ENCODE peak calls at places on chromosome 1, in seven cellular contexts. K, L, I, Q, F, V and B are unnamed samples.

GRCh38 chr1:223843934-223844333 is 1.8 kb downstream of the TP53BP2 start:
- DNase-seq in K (no peak), L (no peak), I (no peak), Q (no peak), F (no peak), V (no peak), B (no peak)

GRCh38 chr1:26785611-26786436 is 1.9 kb upstream of the PIGV start:
- DNase-seq in K (peak), L (no peak), I (peak), Q (no peak), F (peak), V (no peak), B (no peak)

GRCh38 chr1:67058761-67059160 is 4.8 kb upstream of the SLC35D1 start:
- DNase-seq in K (no peak), L (no peak), I (no peak), Q (no peak), F (no peak), V (no peak), B (no peak)

GRCh38 chr1:36664564-36665287 is 182.0 kb upstream of the CSF3R start:
- DNase-seq in K (no peak), L (peak), I (no peak), Q (no peak), F (no peak), V (no peak), B (no peak)

GRCh38 chr1:233367057-233367759 is 39.7 kb downstream of the MAP3K21 start:
- DNase-seq in K (no peak), L (no peak), I (no peak), Q (no peak), F (peak), V (peak), B (no peak)

GRCh38 chr1:154753426-154753825 is 116.7 kb downstream of the KCNN3 start:
- DNase-seq in K (no peak), L (peak), I (no peak), Q (no peak), F (no peak), V (no peak), B (no peak)

GRCh38 chr1:178055779-178056471 is 38.0 kb upstream of the RASAL2 start:
- DNase-seq in K (no peak), L (no peak), I (no peak), Q (peak), F (no peak), V (no peak), B (no peak)

GRCh38 chr1:246450485-246451251 is 56.4 kb downstream of the SMYD3 start:
- DNase-seq in K (peak), L (no peak), I (no peak), Q (peak), F (peak), V (peak), B (no peak)

GRCh38 chr1:86538775-86539174 is 8.1 kb upstream of the CLCA4 start:
- DNase-seq in K (no peak), L (no peak), I (no peak), Q (no peak), F (no peak), V (no peak), B (no peak)

GRCh38 chr1:109249654-109250401 is 489 bp downstream of the CELSR2 start:
- DNase-seq in K (no peak), L (no peak), I (no peak), Q (no peak), F (peak), V (no peak), B (peak)

GRCh38 chr1:229786974-229787610 is 161.0 kb downstream of the URB2 start:
- DNase-seq in K (no peak), L (no peak), I (no peak), Q (no peak), F (no peak), V (no peak), B (no peak)

GRCh38 chr1:10779201-10779600 is 17.2 kb downstream of the CASZ1 start:
- DNase-seq in K (peak), L (no peak), I (no peak), Q (no peak), F (no peak), V (peak), B (no peak)

GRCh38 chr1:182806015-182806678 is 16.6 kb downstream of the NPL start:
- DNase-seq in K (no peak), L (no peak), I (no peak), Q (no peak), F (peak), V (no peak), B (peak)

GRCh38 chr1:163834778-163835177 is 513.0 kb downstream of the NUF2 start:
- DNase-seq in K (no peak), L (no peak), I (no peak), Q (no peak), F (no peak), V (no peak), B (no peak)

GRCh38 chr1:51381964-51382363 is 51.6 kb upstream of the TTC39A start:
- DNase-seq in K (no peak), L (no peak), I (no peak), Q (no peak), F (no peak), V (no peak), B (no peak)

GRCh38 chr1:202711949-202712635 is 1.8 kb upstream of the SYT2 start:
- DNase-seq in K (no peak), L (peak), I (no peak), Q (no peak), F (peak), V (no peak), B (no peak)

GRCh38 chr1:32071758-32072621 is 749 bp upstream of the TMEM39B start:
- DNase-seq in K (no peak), L (no peak), I (no peak), Q (no peak), F (peak), V (no peak), B (no peak)

GRCh38 chr1:89065077-89065868 is at the start of gene GBP1:
- DNase-seq in K (peak), L (no peak), I (no peak), Q (no peak), F (no peak), V (peak), B (no peak)

GRCh38 chr1:212650228-212650627 is 41.7 kb downstream of the ATF3 start:
- DNase-seq in K (no peak), L (no peak), I (no peak), Q (no peak), F (no peak), V (no peak), B (no peak)

GRCh38 chr1:105137543-105138444 is 1388.1 kb downstream of the AMY1C start:
- DNase-seq in K (peak), L (no peak), I (peak), Q (peak), F (peak), V (peak), B (peak)

DNA sequence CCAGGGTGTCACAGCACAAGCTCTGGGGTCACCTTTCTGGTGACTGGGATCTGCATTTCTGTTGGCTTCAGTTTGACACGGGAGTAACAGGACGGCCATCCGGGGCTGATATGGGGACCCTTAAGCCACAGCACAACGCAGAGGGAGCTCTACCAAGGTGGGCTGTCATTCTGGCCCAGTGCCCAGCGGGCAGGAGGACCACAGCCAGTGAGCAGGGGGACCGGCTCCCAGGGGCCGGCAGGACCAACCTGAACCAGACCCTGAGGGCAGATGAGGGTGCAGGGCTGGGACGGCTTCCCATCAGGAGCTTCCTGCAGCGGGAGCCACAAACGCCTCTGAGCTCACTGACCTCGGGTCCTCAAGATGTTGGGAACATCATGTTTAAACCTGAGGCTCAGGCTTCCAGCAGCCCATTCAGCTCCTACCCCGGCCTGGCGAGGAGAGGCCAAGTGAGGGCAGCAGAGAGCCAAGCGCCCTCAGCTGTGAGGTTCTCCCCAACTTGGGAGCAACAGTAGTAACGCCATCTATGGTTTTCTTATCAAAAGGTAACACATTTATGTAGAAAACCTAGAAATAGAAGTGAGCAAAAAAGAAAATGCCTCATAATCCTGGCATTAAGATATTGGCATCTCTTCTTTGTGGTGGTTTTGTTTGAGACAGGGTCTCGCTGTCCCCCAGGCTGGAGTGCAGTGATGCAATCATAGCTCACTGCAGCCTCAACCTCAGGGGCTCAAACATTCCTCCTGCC is 26.8 kb downstream of the TMEM201 start:
- DNase-seq in K (peak), L (no peak), I (peak), Q (peak), F (peak), V (peak), B (peak)
- TF ChIP-seq CTCF in K (peak), L (no peak), I (no peak), Q (peak), F (peak), V (peak), B (peak)

DNA sequence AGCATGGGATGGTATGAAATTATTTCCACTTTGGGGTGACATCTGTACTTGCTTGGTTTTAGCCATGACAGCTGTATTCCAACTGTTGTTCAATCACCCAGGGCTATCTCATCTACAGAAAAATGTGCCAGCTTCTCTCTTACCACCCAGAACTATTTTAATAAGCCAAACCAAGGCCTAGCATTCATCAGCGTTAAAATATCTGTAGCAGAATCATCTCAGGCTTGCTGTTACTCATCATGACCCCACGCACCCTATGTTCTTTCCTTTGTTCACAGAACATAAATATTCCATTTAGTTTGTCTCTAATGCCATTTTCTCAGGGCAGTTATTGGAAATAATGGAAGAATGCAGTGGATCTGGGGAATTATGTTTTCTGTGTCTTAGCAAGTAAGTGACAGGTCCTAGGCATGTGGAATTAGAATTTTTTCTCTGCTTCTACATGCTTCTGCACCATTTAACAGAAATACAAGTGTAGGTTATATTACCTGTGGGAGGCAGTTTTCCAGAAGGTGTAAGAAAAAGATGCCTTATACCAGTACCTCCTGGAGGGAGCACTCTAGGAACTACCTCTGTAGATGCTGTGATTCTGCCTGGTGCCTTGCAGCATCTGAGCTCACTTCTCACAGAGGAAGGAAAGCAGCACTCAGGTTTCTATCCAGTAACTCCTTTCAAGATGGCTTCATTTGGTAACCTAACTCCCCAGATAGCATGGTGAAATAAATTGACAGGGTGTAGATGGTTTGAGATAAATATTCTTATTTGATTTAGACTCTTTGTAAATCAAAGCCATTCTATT is 50.1 kb downstream of the GIPC2 start:
- DNase-seq in K (no peak), L (no peak), I (no peak), Q (no peak), F (no peak), V (peak), B (no peak)
- TF ChIP-seq CTCF in K (no peak), L (no peak), I (no peak), Q (no peak), F (no peak), V (no peak), B (no peak)

GRCh38 chr1:160534823-160535605 is 12.0 kb upstream of the SLAMF6 start:
- DNase-seq in K (no peak), L (no peak), I (no peak), Q (no peak), F (peak), V (no peak), B (no peak)
- TF ChIP-seq CTCF in K (peak), L (no peak), I (no peak), Q (no peak), F (peak), V (no peak), B (no peak)

GRCh38 chr1:205227584-205228006 is at the start of gene TMCC2:
- DNase-seq in K (peak), L (peak), I (peak), Q (peak), F (peak), V (peak), B (peak)
- TF ChIP-seq CTCF in K (no peak), L (no peak), I (no peak), Q (no peak), F (no peak), V (no peak), B (no peak)

GRCh38 chr1:115056395-115056798 is 26.8 kb downstream of the TSHB start:
- DNase-seq in K (peak), L (no peak), I (no peak), Q (no peak), F (peak), V (no peak), B (peak)

GRCh38 chr1:115057661-115058249 is 28.1 kb downstream of the TSHB start:
- DNase-seq in K (no peak), L (no peak), I (no peak), Q (no peak), F (no peak), V (no peak), B (no peak)

GRCh38 chr1:115051850-115052249 is 22.2 kb downstream of the TSHB start:
- DNase-seq in K (no peak), L (no peak), I (no peak), Q (no peak), F (no peak), V (peak), B (no peak)

DNA sequence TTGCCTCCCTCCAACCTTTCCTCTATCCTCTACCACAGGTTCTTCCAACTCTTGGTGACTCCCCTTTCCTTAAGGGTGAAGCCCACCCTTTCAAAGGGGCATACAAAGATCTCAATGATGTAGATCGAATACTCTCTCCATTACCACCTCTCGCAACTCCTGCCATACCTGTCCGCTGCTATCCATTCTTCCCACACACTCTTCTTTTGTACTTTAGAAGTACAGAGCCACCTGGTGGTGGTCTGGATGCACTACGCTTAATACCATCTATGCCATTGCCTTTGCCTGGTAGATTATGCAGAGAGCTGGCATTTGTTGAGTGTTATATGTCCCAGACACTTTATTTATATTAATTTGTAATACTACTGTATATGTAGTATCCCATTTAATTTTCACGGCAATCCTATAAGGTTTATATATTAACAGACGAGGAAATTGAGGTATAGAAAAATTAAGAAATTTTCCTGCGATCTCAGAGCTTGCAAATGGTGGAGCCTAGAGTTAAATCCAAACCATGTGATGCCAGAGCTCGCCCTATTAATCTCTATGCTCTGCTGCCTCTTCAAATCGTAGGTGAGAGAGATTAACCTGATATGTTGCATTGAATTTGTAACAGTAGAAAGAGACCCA is 22.9 kb downstream of the TSHB start:
- DNase-seq in K (peak), L (no peak), I (peak), Q (peak), F (peak), V (peak), B (peak)
- TF ChIP-seq CTCF in K (peak), L (peak), I (peak), Q (peak), F (peak), V (peak), B (peak)

GRCh38 chr1:85463666-85464496 is 1.1 kb downstream of the DDAH1 start:
- DNase-seq in K (peak), L (no peak), I (no peak), Q (no peak), F (peak), V (peak), B (no peak)
- TF ChIP-seq CTCF in K (no peak), L (no peak), I (no peak), Q (no peak), F (no peak), V (no peak), B (no peak)

GRCh38 chr1:218347316-218347712 is 2.2 kb downstream of the TGFB2 start:
- DNase-seq in K (peak), L (no peak), I (no peak), Q (no peak), F (peak), V (peak), B (peak)
- TF ChIP-seq CTCF in K (no peak), L (no peak), I (no peak), Q (no peak), F (no peak), V (no peak), B (no peak)